ENCODE peak calls at places on chromosomes 7 and 10, in ten cellular contexts. H is lower lobe of right lung, U is esophagus squamous epithelium, R is astrocyte of the cerebellum, S is psoas muscle, W is dorsolateral prefrontal cortex, Y is foreskin fibroblast, F is endodermal cell, O is kidney epithelial cell, N is BE2C. Z is an unnamed sample.

GRCh38 chr7:116087291-116087690 is 56.7 kb upstream of the TFEC start:
- DNase-seq in H (no peak), U (no peak), R (no peak), S (no peak), W (no peak), Y (no peak), F (no peak), O (no peak), N (no peak), Z (no peak)

GRCh38 chr7:135923700-135924261 is 53.4 kb downstream of the MTPN start:
- DNase-seq in H (no peak), U (no peak), R (peak), S (no peak), W (no peak), Y (peak), F (peak), O (peak), N (no peak), Z (peak)

GRCh38 chr10:79383974-79384606 is 36.8 kb downstream of the PPIF start:
- DNase-seq in H (peak), U (no peak), R (no peak), S (no peak), W (no peak), Y (no peak), F (peak), O (no peak), N (no peak), Z (no peak)

GRCh38 chr10:42801135-42801534 is 18.5 kb downstream of the BMS1 start:
- DNase-seq in H (no peak), U (no peak), R (no peak), S (no peak), W (no peak), Y (no peak), F (no peak), O (no peak), N (no peak), Z (no peak)

GRCh38 chr10:9792181-9792580 is 1225.5 kb upstream of the CELF2 start:
- DNase-seq in H (no peak), U (no peak), R (peak), S (no peak), W (no peak), Y (no peak), F (no peak), O (peak), N (no peak), Z (no peak)

GRCh38 chr10:33114451-33114944 is 156.5 kb upstream of the ITGB1 start:
- DNase-seq in H (no peak), U (no peak), R (no peak), S (no peak), W (no peak), Y (no peak), F (no peak), O (no peak), N (no peak), Z (no peak)

GRCh38 chr10:106711313-106711906 is 453.1 kb downstream of the SORCS1 start:
- DNase-seq in H (peak), U (no peak), R (no peak), S (peak), W (peak), Y (peak), F (peak), O (no peak), N (peak), Z (peak)

GRCh38 chr7:70527489-70527888 is 604.5 kb upstream of the GALNT17 start:
- DNase-seq in H (no peak), U (no peak), R (no peak), S (no peak), W (no peak), Y (no peak), F (no peak), O (no peak), N (no peak), Z (no peak)

GRCh38 chr7:21128418-21128817 is 299.5 kb upstream of the SP4 start:
- DNase-seq in H (no peak), U (no peak), R (no peak), S (no peak), W (no peak), Y (no peak), F (no peak), O (no peak), N (no peak), Z (no peak)

GRCh38 chr10:123550680-123551096 is 115.5 kb upstream of the GPR26 start:
- DNase-seq in H (no peak), U (no peak), R (no peak), S (no peak), W (no peak), Y (no peak), F (peak), O (no peak), N (no peak), Z (no peak)

DNA sequence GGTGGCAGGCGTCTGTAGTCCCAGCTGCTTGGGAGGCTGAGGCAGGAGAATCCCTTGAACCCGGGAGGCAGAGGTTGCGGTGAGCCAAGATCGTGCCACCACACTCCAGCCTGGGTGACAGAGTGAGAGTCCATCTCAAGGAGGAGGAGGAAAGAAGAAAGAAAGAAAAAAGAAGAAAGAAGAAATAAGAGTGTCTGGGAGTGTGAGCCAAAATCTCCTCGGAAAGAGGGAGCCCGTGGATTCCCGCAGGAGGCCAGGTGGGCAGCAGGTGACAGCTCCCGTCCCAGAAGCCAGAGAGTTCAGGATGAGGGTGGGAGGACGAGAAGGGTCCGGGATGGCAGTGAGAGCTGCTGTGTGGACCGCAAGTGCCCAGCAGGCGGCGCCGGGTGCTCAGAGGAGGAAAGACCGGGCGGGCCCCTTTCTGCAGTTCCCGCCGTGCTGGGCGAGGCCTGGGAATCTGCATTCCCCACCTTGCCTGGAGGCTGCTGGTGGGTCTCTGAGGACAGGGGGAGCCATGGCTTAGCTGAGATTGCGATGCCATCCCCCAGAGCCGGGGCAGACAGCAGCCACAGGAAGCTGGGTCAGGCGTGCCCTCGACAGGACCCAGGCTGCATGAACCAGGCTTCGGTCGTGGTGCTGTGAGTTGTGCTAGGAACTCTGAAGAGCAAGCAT is 17.1 kb upstream of the AMZ1 start:
- DNase-seq in H (peak), U (peak), R (peak), S (peak), W (peak), Y (peak), F (peak), O (no peak), N (peak), Z (no peak)
- TF ChIP-seq CTCF in H (peak), U (peak), R (peak), S (peak), W (peak), Y (peak), F (peak), O (peak), N (peak), Z (peak)

GRCh38 chr7:80136276-80137045 is 1.8 kb downstream of the GNAI1 start:
- DNase-seq in H (no peak), U (no peak), R (no peak), S (no peak), W (no peak), Y (no peak), F (no peak), O (no peak), N (no peak), Z (no peak)

GRCh38 chr7:80135306-80136104 is 874 bp downstream of the GNAI1 start:
- DNase-seq in H (no peak), U (no peak), R (no peak), S (peak), W (peak), Y (no peak), F (peak), O (no peak), N (peak), Z (no peak)

GRCh38 chr7:80137410-80137809 is 2.8 kb downstream of the GNAI1 start:
- DNase-seq in H (no peak), U (no peak), R (no peak), S (no peak), W (no peak), Y (no peak), F (no peak), O (no peak), N (no peak), Z (no peak)

GRCh38 chr7:80140388-80140787 is 5.8 kb downstream of the GNAI1 start:
- DNase-seq in H (no peak), U (no peak), R (no peak), S (no peak), W (no peak), Y (no peak), F (no peak), O (no peak), N (no peak), Z (no peak)

DNA sequence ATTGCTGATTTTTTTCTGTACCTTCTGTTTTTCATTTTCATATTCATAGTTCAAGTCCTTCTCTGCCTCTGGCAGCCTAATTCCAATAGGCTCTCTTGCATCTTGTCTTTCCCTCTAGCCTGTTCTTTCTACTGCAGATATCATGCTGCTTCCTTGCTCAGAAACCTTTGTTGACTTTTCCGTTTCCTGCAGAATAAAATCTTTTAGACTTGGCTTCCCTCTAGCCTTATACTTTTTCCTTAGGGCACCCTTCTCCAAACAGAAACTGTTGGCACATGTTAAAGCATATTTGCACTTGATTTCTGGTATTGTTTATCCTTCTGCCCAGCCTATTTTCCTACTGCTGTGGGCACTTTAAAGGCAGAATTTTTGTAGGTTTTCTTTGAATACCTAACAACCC is 4.5 kb downstream of the GNAI1 start:
- DNase-seq in H (no peak), U (no peak), R (no peak), S (no peak), W (no peak), Y (no peak), F (no peak), O (no peak), N (no peak), Z (no peak)
- H3K4me3 ChIP-seq in H (no peak), U (no peak), R (no peak), S (no peak), W (no peak), Y (no peak), F (no peak), O (no peak), N (no peak), Z (no peak)

DNA sequence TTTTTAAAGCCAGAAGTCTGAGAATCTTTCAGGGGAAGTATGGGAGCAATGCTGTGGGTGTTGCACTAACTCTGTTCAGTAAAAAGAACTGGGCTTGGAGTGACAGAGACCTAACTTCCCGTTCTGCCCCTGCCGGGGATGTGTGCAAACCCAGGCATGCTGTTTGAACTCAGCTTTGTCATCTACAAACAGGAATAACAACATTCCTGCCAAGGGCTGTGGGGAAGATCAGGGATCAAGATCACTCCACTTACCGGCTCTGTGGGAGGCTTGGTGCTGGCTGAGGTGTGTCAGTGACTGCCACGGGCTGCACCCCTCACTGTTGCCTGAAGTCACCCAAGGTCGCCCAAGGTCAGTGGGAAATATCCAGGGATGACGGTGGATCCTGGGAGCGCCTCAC is 23.1 kb upstream of the DRGX start:
- DNase-seq in H (peak), U (no peak), R (no peak), S (no peak), W (no peak), Y (no peak), F (peak), O (peak), N (no peak), Z (no peak)
- TF ChIP-seq CTCF in H (no peak), U (no peak), R (no peak), S (no peak), W (no peak), Y (no peak), F (no peak), O (no peak), N (no peak), Z (no peak)

GRCh38 chr7:128453836-128454804 is 1.6 kb upstream of the HILPDA start:
- DNase-seq in H (peak), U (peak), R (peak), S (peak), W (no peak), Y (peak), F (peak), O (no peak), N (peak), Z (peak)
- H3K4me3 ChIP-seq in H (peak), U (no peak), R (peak), S (peak), W (peak), Y (peak), F (peak), O (no peak), N (peak), Z (no peak)

GRCh38 chr7:96674565-96674964 is 35.1 kb downstream of the SEM1 start:
- DNase-seq in H (no peak), U (no peak), R (no peak), S (no peak), W (no peak), Y (no peak), F (no peak), O (no peak), N (no peak), Z (no peak)

GRCh38 chr7:96676901-96677300 is 32.7 kb downstream of the SEM1 start:
- DNase-seq in H (no peak), U (no peak), R (no peak), S (no peak), W (no peak), Y (no peak), F (no peak), O (no peak), N (peak), Z (no peak)

GRCh38 chr7:96675548-96675947 is 34.1 kb downstream of the SEM1 start:
- DNase-seq in H (no peak), U (no peak), R (no peak), S (no peak), W (no peak), Y (no peak), F (no peak), O (no peak), N (peak), Z (no peak)

GRCh38 chr7:96685353-96685752 is 24.3 kb downstream of the SEM1 start:
- DNase-seq in H (no peak), U (no peak), R (no peak), S (no peak), W (no peak), Y (no peak), F (no peak), O (no peak), N (no peak), Z (no peak)

DNA sequence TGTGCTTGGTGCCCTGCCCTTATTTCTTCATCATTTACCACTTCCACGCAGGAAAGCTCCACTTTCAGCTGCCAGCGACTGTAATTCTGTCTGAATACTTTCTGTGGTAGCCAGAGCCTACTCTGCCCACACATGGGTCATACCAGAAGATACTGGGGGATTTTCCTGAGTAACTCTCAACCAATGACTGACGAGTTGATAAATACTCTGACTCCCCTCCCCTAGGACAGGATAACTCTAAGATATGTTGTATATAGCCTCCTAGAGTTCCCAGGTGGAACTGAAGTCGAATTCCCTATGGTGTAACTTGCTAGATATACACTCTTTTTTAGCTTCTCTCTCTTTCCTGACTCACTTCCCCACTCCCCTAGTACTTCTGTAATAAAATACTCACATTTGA is 29.8 kb downstream of the SEM1 start:
- DNase-seq in H (no peak), U (no peak), R (no peak), S (no peak), W (no peak), Y (no peak), F (no peak), O (no peak), N (no peak), Z (no peak)
- TF ChIP-seq CTCF in H (no peak), U (no peak), R (no peak), S (no peak), W (no peak), Y (no peak), F (peak), O (no peak), N (peak), Z (no peak)